ENCODE peak calls at places on chromosomes 4 and X, in four cellular contexts. One of them, this sample, is unnamed. For H3K4me1, the result is how much of the 10 kb centered on the place peaks cover.

GRCh38 chrX:40047485-40047884 is 50.3 kb downstream of the BCOR start:
- DNase-seq in tibial nerve: no peak
- DNase-seq in cardiac muscle cell: no peak
- DNase-seq in GM23338: peak
- DNase-seq in this sample: no peak

GRCh38 chrX:114797494-114797893 is 213.6 kb downstream of the HTR2C start:
- DNase-seq in tibial nerve: no peak
- DNase-seq in cardiac muscle cell: no peak
- DNase-seq in GM23338: no peak
- DNase-seq in this sample: no peak

GRCh38 chr4:40314951-40315350 is 20.2 kb upstream of the CHRNA9 start:
- DNase-seq in cardiac muscle cell: no peak
- DNase-seq in GM23338: no peak
- DNase-seq in tibial nerve: no peak
- DNase-seq in this sample: no peak

GRCh38 chrX:39497717-39498265 is 600.0 kb downstream of the BCOR start:
- DNase-seq in GM23338: no peak
- DNase-seq in tibial nerve: no peak
- DNase-seq in cardiac muscle cell: no peak
- DNase-seq in this sample: no peak

GRCh38 chr4:157195374-157195773 is 25.2 kb upstream of the GRIA2 start:
- DNase-seq in tibial nerve: no peak
- DNase-seq in GM23338: no peak
- DNase-seq in cardiac muscle cell: no peak
- DNase-seq in this sample: no peak

GRCh38 chr4:121822796-121823504 is 733 bp downstream of the CCNA2 start:
- DNase-seq in cardiac muscle cell: peak
- DNase-seq in tibial nerve: no peak
- DNase-seq in GM23338: peak
- DNase-seq in this sample: peak

GRCh38 chr4:103887191-103887590 is 167.4 kb upstream of the TACR3 start:
- DNase-seq in tibial nerve: no peak
- DNase-seq in cardiac muscle cell: no peak
- DNase-seq in GM23338: no peak
- DNase-seq in this sample: no peak

GRCh38 chrX:119605398-119605738 is 856 bp downstream of the NKRF start:
- DNase-seq in GM23338: peak
- DNase-seq in tibial nerve: peak
- DNase-seq in cardiac muscle cell: peak
- DNase-seq in this sample: peak

GRCh38 chr4:141448490-141448889 is 187.9 kb upstream of the IL15 start:
- DNase-seq in cardiac muscle cell: no peak
- DNase-seq in tibial nerve: no peak
- DNase-seq in GM23338: no peak
- DNase-seq in this sample: no peak

DNA sequence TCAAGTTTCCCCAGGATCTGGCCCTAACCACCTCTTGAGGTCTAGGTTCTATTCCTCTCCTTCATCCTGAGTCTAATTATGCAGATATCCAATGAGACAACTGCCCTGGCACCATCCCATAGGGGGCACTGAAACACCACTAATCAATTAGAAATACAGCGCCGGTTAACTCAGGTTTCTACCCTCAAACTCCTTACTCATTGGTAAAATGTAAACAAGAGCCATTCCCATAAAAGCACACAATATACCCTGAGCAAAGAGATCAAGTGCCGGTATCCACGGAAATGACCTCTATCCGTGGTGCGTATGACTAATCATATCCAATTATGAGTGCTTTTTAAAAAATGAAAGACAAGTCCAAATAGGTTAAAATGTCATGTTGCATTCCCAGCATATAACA is 141.3 kb downstream of the MAML3 start:
- DNase-seq in tibial nerve: peak
- DNase-seq in GM23338: peak
- DNase-seq in cardiac muscle cell: peak
- DNase-seq in this sample: peak
- TF ChIP-seq CTCF in tibial nerve: peak
- TF ChIP-seq CTCF in GM23338: peak
- TF ChIP-seq CTCF in cardiac muscle cell: peak
- TF ChIP-seq CTCF in this sample: peak

GRCh38 chrX:101220881-101221280 is 1.3 kb downstream of the DRP2 start:
- DNase-seq in cardiac muscle cell: no peak
- DNase-seq in tibial nerve: no peak
- DNase-seq in GM23338: no peak
- DNase-seq in this sample: no peak
- H3K4me1 ChIP-seq in cardiac muscle cell: under half
- H3K4me1 ChIP-seq in tibial nerve: under half
- H3K4me1 ChIP-seq in GM23338: under half
- H3K4me1 ChIP-seq in this sample: under half

DNA sequence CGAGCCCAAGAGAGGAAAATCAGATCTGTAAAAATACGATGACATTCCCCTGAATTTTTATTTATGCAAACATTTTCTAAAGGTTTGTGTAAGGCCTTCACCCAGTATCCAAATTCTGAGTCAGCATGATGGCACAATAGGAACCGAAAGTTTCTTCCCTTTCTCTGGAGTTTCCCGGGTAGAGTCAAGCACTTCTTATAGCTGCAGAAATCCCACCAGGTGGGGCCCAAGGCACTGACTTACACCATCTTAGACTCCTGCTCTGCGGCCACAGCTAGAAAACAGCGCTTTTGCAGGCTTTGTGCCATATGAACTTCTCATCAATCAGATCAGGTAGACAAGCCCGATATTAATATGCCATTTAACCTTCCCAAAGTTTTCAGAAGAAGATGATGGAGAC is 13.4 kb downstream of the LEF1 start:
- DNase-seq in tibial nerve: no peak
- DNase-seq in cardiac muscle cell: peak
- DNase-seq in GM23338: peak
- DNase-seq in this sample: peak
- TF ChIP-seq CTCF in tibial nerve: no peak
- TF ChIP-seq CTCF in cardiac muscle cell: no peak
- TF ChIP-seq CTCF in GM23338: peak
- TF ChIP-seq CTCF in this sample: peak

DNA sequence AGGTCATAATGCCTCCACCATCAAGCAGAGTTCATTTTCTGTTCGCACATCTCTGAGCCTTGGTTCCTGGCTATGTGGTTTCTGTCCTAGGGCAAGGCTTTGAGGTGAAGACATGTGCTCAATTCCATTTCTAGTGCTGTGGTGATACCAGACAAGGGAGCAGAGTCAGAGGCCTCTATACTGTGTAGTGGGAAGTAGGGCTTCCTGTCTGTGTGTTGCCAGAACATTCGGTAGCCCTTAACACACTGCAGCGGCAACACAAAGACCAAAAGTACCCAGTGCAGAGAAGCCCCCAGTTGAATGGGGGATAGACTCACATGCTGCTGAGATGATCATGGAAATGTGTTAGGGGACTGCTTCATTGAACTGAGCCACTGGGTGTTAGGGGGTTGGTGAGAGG is 56.4 kb downstream of the STARD8 start:
- DNase-seq in GM23338: no peak
- DNase-seq in tibial nerve: no peak
- DNase-seq in cardiac muscle cell: no peak
- DNase-seq in this sample: no peak
- H3K4me1 ChIP-seq in GM23338: under half
- H3K4me1 ChIP-seq in tibial nerve: under half
- H3K4me1 ChIP-seq in cardiac muscle cell: under half
- H3K4me1 ChIP-seq in this sample: under half

DNA sequence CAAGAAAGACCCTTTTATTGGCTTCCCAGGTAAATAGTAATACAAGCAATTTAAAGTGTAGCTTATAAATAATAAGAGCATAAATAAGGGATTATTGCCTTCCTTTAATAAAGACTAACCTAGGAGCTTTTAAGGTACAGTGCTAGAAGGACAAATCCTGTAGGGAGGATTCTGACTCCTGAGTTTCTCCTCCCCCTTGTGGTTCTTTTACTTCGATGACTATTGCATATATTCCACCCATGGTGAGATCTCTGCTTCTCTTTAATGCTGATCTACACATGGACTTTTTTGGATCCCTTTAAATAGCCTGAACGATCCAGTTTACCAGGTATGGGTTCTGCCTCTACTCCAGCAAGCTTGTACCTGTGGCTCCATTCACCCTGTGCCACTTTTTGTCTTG is 2.5 kb downstream of the GALNT7 start:
- DNase-seq in GM23338: peak
- DNase-seq in tibial nerve: no peak
- DNase-seq in cardiac muscle cell: peak
- DNase-seq in this sample: peak
- TF ChIP-seq CTCF in GM23338: peak
- TF ChIP-seq CTCF in tibial nerve: no peak
- TF ChIP-seq CTCF in cardiac muscle cell: peak
- TF ChIP-seq CTCF in this sample: peak

GRCh38 chrX:129529685-129530281 is 6.5 kb upstream of the SMARCA1 start:
- DNase-seq in GM23338: no peak
- DNase-seq in tibial nerve: peak
- DNase-seq in cardiac muscle cell: no peak
- DNase-seq in this sample: peak
- H3K4me1 ChIP-seq in GM23338: under half
- H3K4me1 ChIP-seq in tibial nerve: under half
- H3K4me1 ChIP-seq in cardiac muscle cell: under half
- H3K4me1 ChIP-seq in this sample: under half

GRCh38 chr4:98338761-98339438 is 77.7 kb downstream of the RAP1GDS1 start:
- DNase-seq in tibial nerve: no peak
- DNase-seq in GM23338: peak
- DNase-seq in cardiac muscle cell: no peak
- DNase-seq in this sample: no peak
- TF ChIP-seq CTCF in tibial nerve: no peak
- TF ChIP-seq CTCF in GM23338: no peak
- TF ChIP-seq CTCF in cardiac muscle cell: no peak
- TF ChIP-seq CTCF in this sample: no peak

DNA sequence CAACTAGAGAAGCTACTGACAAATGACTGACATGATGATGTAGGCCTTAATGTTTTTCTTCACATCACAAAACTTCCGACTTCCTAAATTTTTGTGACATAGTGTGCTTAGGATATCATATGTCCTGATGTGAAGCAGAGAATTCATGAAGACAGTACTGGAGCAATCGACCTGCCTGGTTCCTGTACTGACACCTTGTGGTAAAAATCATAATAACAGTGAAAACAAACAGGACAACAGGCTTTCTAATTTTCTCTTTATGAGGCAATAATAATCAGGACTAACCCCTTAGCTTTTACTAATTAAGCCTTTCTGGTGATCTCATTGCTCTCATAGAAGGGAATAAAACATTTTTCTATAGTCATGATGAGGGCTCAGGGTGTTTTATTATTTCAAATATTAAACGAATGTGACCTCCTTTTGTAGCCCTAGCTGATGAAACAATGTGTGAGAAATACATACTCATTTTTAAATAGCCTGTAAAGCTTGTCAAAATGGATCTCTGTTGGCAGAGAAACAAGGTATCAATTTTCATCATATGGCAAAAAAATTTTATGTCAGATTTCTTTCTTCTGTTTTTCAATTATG is 158.4 kb downstream of the TENT5D start:
- DNase-seq in tibial nerve: no peak
- DNase-seq in GM23338: peak
- DNase-seq in cardiac muscle cell: peak
- DNase-seq in this sample: peak
- H3K4me1 ChIP-seq in tibial nerve: under half
- H3K4me1 ChIP-seq in GM23338: under half
- H3K4me1 ChIP-seq in cardiac muscle cell: under half
- H3K4me1 ChIP-seq in this sample: under half